ENCODE peak calls at places on chromosomes 16 and 17, in ten cellular contexts. One of them, this sample, is unnamed.

GRCh38 chr17:3740611-3741073 is 16.9 kb downstream of the HASPIN start:
- DNase-seq in ovary: no peak
- DNase-seq in nephron progenitor cell: no peak
- DNase-seq in OCI-LY7: no peak
- DNase-seq in H1: no peak
- DNase-seq in GM23338: no peak
- DNase-seq in K562: no peak
- DNase-seq in tibial nerve: no peak
- DNase-seq in thoracic aorta: no peak
- DNase-seq in transverse colon: peak
- DNase-seq in this sample: no peak

GRCh38 chr17:45852535-45853297 is 8.0 kb downstream of the SPPL2C start:
- DNase-seq in ovary: peak
- DNase-seq in nephron progenitor cell: peak
- DNase-seq in OCI-LY7: peak
- DNase-seq in H1: peak
- DNase-seq in GM23338: peak
- DNase-seq in K562: peak
- DNase-seq in tibial nerve: peak
- DNase-seq in thoracic aorta: no peak
- DNase-seq in transverse colon: peak
- DNase-seq in this sample: no peak

GRCh38 chr17:2749058-2749783 is at the start of gene CCDC92B:
- DNase-seq in ovary: no peak
- DNase-seq in nephron progenitor cell: peak
- DNase-seq in OCI-LY7: no peak
- DNase-seq in H1: peak
- DNase-seq in GM23338: peak
- DNase-seq in K562: no peak
- DNase-seq in tibial nerve: no peak
- DNase-seq in thoracic aorta: no peak
- DNase-seq in transverse colon: no peak
- DNase-seq in this sample: no peak

GRCh38 chr17:1484586-1485310 is 7.7 kb downstream of the MYO1C start:
- DNase-seq in ovary: peak
- DNase-seq in nephron progenitor cell: peak
- DNase-seq in OCI-LY7: peak
- DNase-seq in H1: peak
- DNase-seq in GM23338: peak
- DNase-seq in K562: peak
- DNase-seq in tibial nerve: no peak
- DNase-seq in thoracic aorta: no peak
- DNase-seq in transverse colon: peak
- DNase-seq in this sample: no peak

GRCh38 chr16:11742041-11742535 is 569 bp downstream of the TXNDC11 start:
- DNase-seq in ovary: peak
- DNase-seq in nephron progenitor cell: no peak
- DNase-seq in OCI-LY7: peak
- DNase-seq in H1: peak
- DNase-seq in GM23338: no peak
- DNase-seq in K562: peak
- DNase-seq in tibial nerve: peak
- DNase-seq in thoracic aorta: no peak
- DNase-seq in transverse colon: peak
- DNase-seq in this sample: no peak

GRCh38 chr16:55323637-55324490 is at the start of gene IRX6:
- DNase-seq in ovary: no peak
- DNase-seq in nephron progenitor cell: peak
- DNase-seq in OCI-LY7: no peak
- DNase-seq in H1: peak
- DNase-seq in GM23338: peak
- DNase-seq in K562: peak
- DNase-seq in tibial nerve: no peak
- DNase-seq in thoracic aorta: no peak
- DNase-seq in transverse colon: no peak
- DNase-seq in this sample: no peak

GRCh38 chr17:77892469-77893143 is 65.9 kb upstream of the TNRC6C start:
- DNase-seq in ovary: no peak
- DNase-seq in nephron progenitor cell: peak
- DNase-seq in OCI-LY7: no peak
- DNase-seq in H1: peak
- DNase-seq in GM23338: peak
- DNase-seq in K562: peak
- DNase-seq in tibial nerve: no peak
- DNase-seq in thoracic aorta: no peak
- DNase-seq in transverse colon: no peak
- DNase-seq in this sample: no peak

GRCh38 chr16:89536371-89536770 is 24.1 kb upstream of the RPL13 start:
- DNase-seq in ovary: no peak
- DNase-seq in nephron progenitor cell: no peak
- DNase-seq in OCI-LY7: no peak
- DNase-seq in H1: no peak
- DNase-seq in GM23338: no peak
- DNase-seq in K562: no peak
- DNase-seq in tibial nerve: no peak
- DNase-seq in thoracic aorta: no peak
- DNase-seq in transverse colon: peak
- DNase-seq in this sample: no peak

GRCh38 chr17:37676115-37676925 is 33.1 kb upstream of the DDX52 start:
- DNase-seq in ovary: no peak
- DNase-seq in nephron progenitor cell: peak
- DNase-seq in OCI-LY7: peak
- DNase-seq in H1: no peak
- DNase-seq in GM23338: no peak
- DNase-seq in K562: no peak
- DNase-seq in tibial nerve: no peak
- DNase-seq in thoracic aorta: no peak
- DNase-seq in transverse colon: peak
- DNase-seq in this sample: no peak

GRCh38 chr16:80283450-80284392 is 257.1 kb upstream of the DYNLRB2 start:
- DNase-seq in ovary: no peak
- DNase-seq in nephron progenitor cell: no peak
- DNase-seq in OCI-LY7: no peak
- DNase-seq in H1: no peak
- DNase-seq in GM23338: no peak
- DNase-seq in K562: no peak
- DNase-seq in tibial nerve: no peak
- DNase-seq in thoracic aorta: no peak
- DNase-seq in transverse colon: no peak
- DNase-seq in this sample: no peak

GRCh38 chr17:63549289-63549945 is 860 bp upstream of the DCAF7 start:
- DNase-seq in ovary: no peak
- DNase-seq in nephron progenitor cell: no peak
- DNase-seq in OCI-LY7: no peak
- DNase-seq in H1: no peak
- DNase-seq in GM23338: peak
- DNase-seq in K562: peak
- DNase-seq in tibial nerve: no peak
- DNase-seq in thoracic aorta: no peak
- DNase-seq in transverse colon: no peak
- DNase-seq in this sample: no peak

GRCh38 chr16:15865742-15866141 is 8.9 kb upstream of the MYH11 start:
- DNase-seq in ovary: no peak
- DNase-seq in nephron progenitor cell: no peak
- DNase-seq in OCI-LY7: no peak
- DNase-seq in H1: no peak
- DNase-seq in GM23338: no peak
- DNase-seq in K562: no peak
- DNase-seq in tibial nerve: no peak
- DNase-seq in thoracic aorta: no peak
- DNase-seq in transverse colon: no peak
- DNase-seq in this sample: no peak

DNA sequence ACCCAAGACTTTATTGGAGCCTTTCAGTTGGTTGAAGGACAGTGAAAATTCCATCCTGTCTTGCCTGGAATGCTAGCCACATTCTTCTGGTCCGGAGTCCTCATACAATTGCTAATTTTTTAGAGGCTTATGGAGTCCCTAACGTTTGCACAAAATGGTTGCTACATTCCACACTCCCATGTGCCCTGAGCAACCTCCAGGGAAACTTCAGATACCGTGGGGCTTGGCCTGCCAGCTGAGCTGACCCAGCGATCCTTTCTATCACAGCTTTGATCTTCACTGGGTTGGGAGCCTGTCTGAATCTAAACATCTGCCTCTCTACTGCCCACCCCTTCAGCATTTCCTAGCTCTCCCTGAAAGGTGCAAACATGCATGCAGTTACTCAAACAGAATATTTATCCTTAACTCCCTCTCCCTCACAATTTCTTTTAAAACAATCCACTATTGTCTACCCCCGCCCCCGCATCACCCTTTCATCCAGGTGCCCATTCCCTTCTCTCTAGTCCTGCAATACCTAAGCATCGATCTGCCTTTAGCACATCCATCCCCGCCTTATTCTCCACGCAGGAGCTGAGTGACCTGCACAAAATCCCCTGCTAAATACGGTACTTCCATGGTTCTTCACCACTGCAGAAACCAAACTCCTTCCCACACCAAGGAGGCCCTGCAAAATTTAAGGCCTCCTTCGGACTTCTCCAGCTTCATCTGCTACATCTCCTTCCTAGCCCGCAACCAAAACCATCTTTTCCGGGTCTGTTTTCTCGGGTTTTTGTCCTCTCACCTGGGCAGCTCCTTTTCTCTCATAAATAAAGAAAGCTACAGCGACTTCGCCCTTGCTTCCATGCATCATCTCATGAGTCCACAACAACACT is 795 bp upstream of the GAN start:
- DNase-seq in ovary: no peak
- DNase-seq in nephron progenitor cell: peak
- DNase-seq in OCI-LY7: no peak
- DNase-seq in H1: peak
- DNase-seq in GM23338: peak
- DNase-seq in K562: peak
- DNase-seq in tibial nerve: no peak
- DNase-seq in thoracic aorta: no peak
- DNase-seq in transverse colon: no peak
- DNase-seq in this sample: no peak
- TF ChIP-seq CTCF in ovary: no peak
- TF ChIP-seq CTCF in nephron progenitor cell: no peak
- TF ChIP-seq CTCF in OCI-LY7: no peak
- TF ChIP-seq CTCF in H1: no peak
- TF ChIP-seq CTCF in GM23338: no peak
- TF ChIP-seq CTCF in K562: no peak
- TF ChIP-seq CTCF in tibial nerve: no peak
- TF ChIP-seq CTCF in thoracic aorta: no peak
- TF ChIP-seq CTCF in transverse colon: no peak
- TF ChIP-seq CTCF in this sample: no peak

DNA sequence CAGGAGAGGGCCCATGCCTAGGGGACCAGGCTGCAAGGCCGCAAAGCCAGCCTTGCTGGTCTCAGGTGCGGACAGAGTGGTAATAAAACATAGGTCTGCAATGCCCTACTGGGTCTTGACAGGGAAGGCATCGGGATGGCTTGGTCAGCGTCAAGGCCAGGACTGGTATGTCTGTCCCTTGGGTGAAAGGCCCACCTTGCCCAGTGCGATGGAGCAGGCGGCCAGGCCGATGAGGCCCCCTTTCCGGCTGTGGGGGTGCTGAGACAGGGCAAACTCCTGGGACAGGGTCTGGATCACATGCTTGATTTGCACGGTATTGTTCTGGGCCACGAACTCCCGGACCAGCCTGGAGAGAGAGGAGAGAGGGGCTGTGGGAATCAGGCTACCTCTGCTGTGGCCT is 14.9 kb downstream of the VAC14 start:
- DNase-seq in ovary: no peak
- DNase-seq in nephron progenitor cell: no peak
- DNase-seq in OCI-LY7: no peak
- DNase-seq in H1: no peak
- DNase-seq in GM23338: no peak
- DNase-seq in K562: no peak
- DNase-seq in tibial nerve: no peak
- DNase-seq in thoracic aorta: no peak
- DNase-seq in transverse colon: no peak
- DNase-seq in this sample: no peak
- TF ChIP-seq CTCF in ovary: no peak
- TF ChIP-seq CTCF in nephron progenitor cell: no peak
- TF ChIP-seq CTCF in OCI-LY7: no peak
- TF ChIP-seq CTCF in H1: no peak
- TF ChIP-seq CTCF in GM23338: no peak
- TF ChIP-seq CTCF in K562: no peak
- TF ChIP-seq CTCF in tibial nerve: no peak
- TF ChIP-seq CTCF in thoracic aorta: no peak
- TF ChIP-seq CTCF in transverse colon: no peak
- TF ChIP-seq CTCF in this sample: no peak

GRCh38 chr17:82351254-82351712 is 7.8 kb upstream of the TEX19 start:
- DNase-seq in ovary: no peak
- DNase-seq in nephron progenitor cell: no peak
- DNase-seq in OCI-LY7: peak
- DNase-seq in H1: no peak
- DNase-seq in GM23338: no peak
- DNase-seq in K562: no peak
- DNase-seq in tibial nerve: no peak
- DNase-seq in thoracic aorta: no peak
- DNase-seq in transverse colon: no peak
- DNase-seq in this sample: no peak

GRCh38 chr17:82351713-82352488 is 7.1 kb upstream of the TEX19 start:
- DNase-seq in ovary: peak
- DNase-seq in nephron progenitor cell: peak
- DNase-seq in OCI-LY7: peak
- DNase-seq in H1: peak
- DNase-seq in GM23338: peak
- DNase-seq in K562: peak
- DNase-seq in tibial nerve: peak
- DNase-seq in thoracic aorta: peak
- DNase-seq in transverse colon: peak
- DNase-seq in this sample: no peak

GRCh38 chr17:82356028-82356427 is 3.0 kb upstream of the TEX19 start:
- DNase-seq in ovary: no peak
- DNase-seq in nephron progenitor cell: no peak
- DNase-seq in OCI-LY7: no peak
- DNase-seq in H1: no peak
- DNase-seq in GM23338: no peak
- DNase-seq in K562: no peak
- DNase-seq in tibial nerve: no peak
- DNase-seq in thoracic aorta: no peak
- DNase-seq in transverse colon: no peak
- DNase-seq in this sample: no peak

GRCh38 chr17:82354804-82355308 is 4.2 kb upstream of the TEX19 start:
- DNase-seq in ovary: no peak
- DNase-seq in nephron progenitor cell: no peak
- DNase-seq in OCI-LY7: no peak
- DNase-seq in H1: no peak
- DNase-seq in GM23338: no peak
- DNase-seq in K562: no peak
- DNase-seq in tibial nerve: no peak
- DNase-seq in thoracic aorta: no peak
- DNase-seq in transverse colon: no peak
- DNase-seq in this sample: no peak

GRCh38 chr17:82353484-82353883 is 5.6 kb upstream of the TEX19 start:
- DNase-seq in ovary: no peak
- DNase-seq in nephron progenitor cell: no peak
- DNase-seq in OCI-LY7: no peak
- DNase-seq in H1: no peak
- DNase-seq in GM23338: no peak
- DNase-seq in K562: no peak
- DNase-seq in tibial nerve: no peak
- DNase-seq in thoracic aorta: no peak
- DNase-seq in transverse colon: no peak
- DNase-seq in this sample: no peak
- TF ChIP-seq CTCF in ovary: no peak
- TF ChIP-seq CTCF in nephron progenitor cell: no peak
- TF ChIP-seq CTCF in OCI-LY7: no peak
- TF ChIP-seq CTCF in H1: no peak
- TF ChIP-seq CTCF in GM23338: no peak
- TF ChIP-seq CTCF in K562: no peak
- TF ChIP-seq CTCF in tibial nerve: no peak
- TF ChIP-seq CTCF in thoracic aorta: no peak
- TF ChIP-seq CTCF in transverse colon: no peak
- TF ChIP-seq CTCF in this sample: no peak

GRCh38 chr17:76248013-76248782 is 7.9 kb upstream of the RNF157 start:
- DNase-seq in ovary: no peak
- DNase-seq in nephron progenitor cell: no peak
- DNase-seq in OCI-LY7: peak
- DNase-seq in H1: no peak
- DNase-seq in GM23338: no peak
- DNase-seq in K562: no peak
- DNase-seq in tibial nerve: no peak
- DNase-seq in thoracic aorta: no peak
- DNase-seq in transverse colon: no peak
- DNase-seq in this sample: no peak
- TF ChIP-seq CTCF in ovary: no peak
- TF ChIP-seq CTCF in nephron progenitor cell: no peak
- TF ChIP-seq CTCF in OCI-LY7: peak
- TF ChIP-seq CTCF in H1: no peak
- TF ChIP-seq CTCF in GM23338: no peak
- TF ChIP-seq CTCF in K562: no peak
- TF ChIP-seq CTCF in tibial nerve: no peak
- TF ChIP-seq CTCF in thoracic aorta: no peak
- TF ChIP-seq CTCF in transverse colon: no peak
- TF ChIP-seq CTCF in this sample: no peak

This sample was measured in BJ.